ENCODE peak calls at places on chromosomes 16 and 17, in six cellular contexts. H, V, I, Q, F and C are unnamed samples.

GRCh38 chr17:79389896-79390295 is 221.0 kb downstream of the RBFOX3 start:
- DNase-seq in I (no peak), H (no peak), Q (no peak), F (no peak), V (no peak), C (no peak)

GRCh38 chr16:55003916-55004315 is 73.3 kb downstream of the IRX5 start:
- DNase-seq in H (no peak), Q (no peak), I (no peak), V (no peak), F (no peak), C (no peak)

GRCh38 chr17:43755389-43755875 is 3.2 kb downstream of the SOST start:
- DNase-seq in H (no peak), F (no peak), I (no peak), V (peak), Q (no peak), C (no peak)

GRCh38 chr17:78935419-78936323 is 10.5 kb upstream of the TIMP2 start:
- DNase-seq in H (no peak), I (no peak), V (no peak), F (peak), Q (peak), C (no peak)

GRCh38 chr17:63490321-63490720 is 13.5 kb downstream of the ACE start:
- DNase-seq in H (no peak), Q (no peak), I (no peak), V (peak), F (no peak), C (no peak)

GRCh38 chr17:5416886-5417285 is 2.6 kb downstream of the NUP88 start:
- DNase-seq in I (no peak), F (no peak), V (no peak), H (no peak), Q (no peak), C (no peak)

GRCh38 chr17:69916761-69917160 is 158.3 kb upstream of the KCNJ16 start:
- DNase-seq in Q (no peak), H (no peak), V (no peak), F (no peak), I (no peak), C (no peak)

GRCh38 chr16:65445313-65446260 is 323.7 kb upstream of the CDH11 start:
- DNase-seq in I (no peak), F (no peak), Q (no peak), H (no peak), V (no peak), C (no peak)

GRCh38 chr17:41340934-41341861 is 9.4 kb downstream of the KRT33A start:
- DNase-seq in Q (no peak), H (peak), F (no peak), I (no peak), V (no peak), C (no peak)

GRCh38 chr17:74760404-74761105 is 12.1 kb downstream of the NHERF1 start:
- DNase-seq in I (no peak), Q (no peak), H (no peak), F (no peak), V (peak), C (no peak)

GRCh38 chr17:74759941-74760340 is 11.5 kb downstream of the NHERF1 start:
- DNase-seq in H (no peak), V (peak), Q (no peak), I (peak), F (no peak), C (no peak)

GRCh38 chr17:74758846-74759163 is 10.4 kb downstream of the NHERF1 start:
- DNase-seq in H (no peak), F (peak), Q (no peak), I (no peak), V (peak), C (no peak)

GRCh38 chr17:74757931-74758845 is 9.8 kb downstream of the NHERF1 start:
- DNase-seq in H (no peak), Q (no peak), F (no peak), I (no peak), V (peak), C (no peak)

GRCh38 chr17:74759243-74759801 is 10.9 kb downstream of the NHERF1 start:
- DNase-seq in I (no peak), Q (no peak), H (peak), V (peak), F (no peak), C (peak)
- H3K4me3 ChIP-seq in I (no peak), Q (no peak), H (peak), V (no peak), F (no peak), C (peak)

DNA sequence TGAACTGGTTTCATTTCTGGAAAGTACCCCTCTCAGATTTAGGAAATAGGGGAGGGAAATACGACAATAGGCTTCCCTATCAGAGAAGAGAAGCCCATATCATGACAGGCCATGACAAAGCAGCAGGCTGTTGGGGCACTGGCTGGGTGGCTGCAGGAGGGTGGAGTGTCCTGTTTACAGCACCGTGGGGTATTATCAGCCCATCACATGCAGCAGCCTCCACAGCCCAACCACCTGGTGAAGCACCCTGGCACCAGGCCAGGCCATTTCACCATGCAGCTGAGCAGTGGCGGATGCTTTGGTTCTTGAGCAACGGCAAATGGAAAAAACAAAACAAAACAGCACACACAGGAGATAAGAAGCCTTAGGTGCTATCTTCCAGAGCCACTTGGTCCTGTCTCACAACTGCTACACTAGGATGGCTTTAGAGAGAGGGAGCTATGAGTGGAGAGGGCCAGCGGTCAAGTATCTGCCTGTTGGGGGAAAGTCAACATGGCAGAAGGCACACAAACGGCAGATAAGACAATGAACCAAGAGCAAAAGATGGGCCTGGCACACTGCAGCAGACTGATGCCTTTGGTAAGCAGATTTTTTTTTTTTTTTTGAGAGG is 24.2 kb downstream of the FAM117A start:
- DNase-seq in Q (peak), H (peak), I (peak), V (no peak), F (no peak), C (peak)
- H3K4me3 ChIP-seq in Q (no peak), H (peak), I (no peak), V (no peak), F (no peak), C (peak)

DNA sequence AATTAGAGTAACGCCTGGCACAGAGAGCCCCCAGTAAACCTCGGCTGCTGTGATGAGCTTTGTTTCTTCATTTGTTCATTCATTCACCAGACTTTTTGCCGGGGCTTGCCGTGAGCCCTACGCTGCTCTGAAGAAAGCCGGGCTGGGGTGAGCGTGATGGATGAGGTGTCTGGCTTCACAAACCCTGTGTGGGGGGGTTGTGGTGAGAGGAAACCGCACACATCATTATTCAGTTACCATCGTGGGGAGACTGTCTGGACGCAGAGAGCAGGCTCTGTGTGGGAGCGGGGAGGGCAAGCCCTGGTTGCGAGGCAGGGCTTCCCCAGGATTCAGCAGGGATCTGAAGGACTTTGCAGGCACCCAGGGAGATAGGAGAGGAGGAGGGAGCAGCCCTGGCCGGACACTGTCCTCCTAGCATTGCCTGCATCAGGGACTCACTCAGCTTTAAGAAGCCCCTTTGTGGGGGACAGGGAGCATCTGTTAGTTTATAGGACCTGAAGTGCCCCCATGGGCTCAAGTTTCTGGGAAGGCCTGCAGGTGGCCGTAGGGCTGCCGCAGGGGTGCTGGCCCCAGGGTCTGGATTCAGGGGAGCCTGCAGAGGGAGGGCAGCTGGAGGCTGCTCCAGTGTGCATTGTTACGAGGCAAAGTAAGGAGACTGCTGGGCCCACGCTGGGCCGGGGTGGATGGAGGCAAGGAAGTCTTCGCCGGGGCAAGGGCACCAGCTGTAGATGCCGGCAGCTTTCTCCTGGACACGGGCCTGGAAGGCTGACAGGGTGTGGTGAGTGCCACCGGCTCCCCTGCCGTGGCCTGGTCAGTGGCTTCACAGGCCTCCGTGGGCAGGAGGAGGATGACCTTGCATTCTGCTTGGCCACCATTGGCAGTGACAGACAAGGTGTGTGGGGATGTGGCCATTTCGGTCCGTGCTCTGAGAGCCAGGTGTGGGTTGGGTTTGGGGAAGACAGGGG is 334.5 kb downstream of the SEC14L1 start:
- DNase-seq in F (no peak), Q (no peak), H (peak), V (no peak), I (no peak), C (no peak)
- H3K4me3 ChIP-seq in F (no peak), Q (no peak), H (peak), V (no peak), I (no peak), C (no peak)

DNA sequence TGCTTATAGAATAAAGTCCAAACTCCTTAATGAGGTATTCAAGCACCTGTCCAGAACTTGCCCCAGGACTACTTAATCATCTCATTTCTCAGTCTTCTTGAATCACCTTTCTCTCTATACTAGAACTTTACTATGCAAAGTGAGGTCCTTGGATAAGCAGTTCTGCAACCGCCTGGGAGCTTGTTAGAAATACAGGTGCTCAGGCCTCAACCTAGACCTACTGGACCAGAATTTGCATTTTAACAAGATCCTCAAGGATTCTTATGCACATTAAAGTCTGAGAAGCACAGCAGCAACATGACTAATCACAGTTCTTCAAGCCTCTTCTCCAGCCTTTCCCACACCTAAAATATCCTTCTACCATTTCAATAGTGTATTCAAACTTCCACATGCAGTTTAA is 61.7 kb downstream of the GRB7 start:
- DNase-seq in Q (no peak), V (no peak), I (no peak), H (no peak), F (no peak), C (no peak)
- H3K4me3 ChIP-seq in Q (no peak), V (no peak), I (no peak), H (no peak), F (no peak), C (no peak)